ENCODE peak calls at places on chromosomes 16 and 17, in five cellular contexts. V, O, Y, H and B are unnamed samples.

GRCh38 chr16:87832759-87833502 is 36.4 kb downstream of the SLC7A5 start:
- DNase-seq in O (no peak), V (no peak), H (no peak), Y (no peak), B (no peak)

GRCh38 chr17:50593321-50593720 is 32.8 kb downstream of the CACNA1G start:
- DNase-seq in H (no peak), O (no peak), V (peak; percentile 34), Y (no peak), B (no peak)

GRCh38 chr17:57758654-57759053 is 13.6 kb upstream of the CCDC182 start:
- DNase-seq in V (no peak), O (no peak), Y (no peak), H (no peak), B (no peak)

GRCh38 chr16:4698321-4699029 is 5.1 kb downstream of the NUDT16L1 start:
- DNase-seq in O (no peak), Y (no peak), H (peak; percentile 18), V (no peak), B (no peak)

GRCh38 chr17:41537990-41538389 is 9.9 kb upstream of the KRT19 start:
- DNase-seq in H (no peak), V (peak; percentile 62), O (no peak), Y (no peak), B (no peak)

GRCh38 chr16:85991425-85991824 is 92.5 kb downstream of the IRF8 start:
- DNase-seq in H (no peak), O (no peak), Y (no peak), V (no peak), B (no peak)

GRCh38 chr17:82698974-82699442 is 510 bp upstream of the RAB40B start:
- DNase-seq in H (no peak), V (no peak), Y (no peak), O (no peak), B (no peak)

GRCh38 chr17:35666967-35667552 is 64.4 kb upstream of the RASL10B start:
- DNase-seq in O (no peak), Y (no peak), H (no peak), V (peak; percentile 9), B (no peak)

GRCh38 chr17:50270430-50271172 is 3.7 kb upstream of the TMEM92 start:
- DNase-seq in V (peak; percentile 92), Y (peak; percentile 52), O (no peak), H (no peak), B (peak; percentile 19)

GRCh38 chr16:70512456-70512855 is 10.9 kb downstream of the COG4 start:
- DNase-seq in H (no peak), O (no peak), Y (peak; percentile 18), V (peak; percentile 58), B (no peak)

GRCh38 chr17:63827801-63828221 is 348 bp upstream of the FTSJ3 start:
- DNase-seq in V (no peak), O (no peak), Y (no peak), H (no peak), B (no peak)

GRCh38 chr17:42272576-42272975 is 3.6 kb downstream of the STAT5B start:
- DNase-seq in O (no peak), H (no peak), Y (no peak), V (no peak), B (no peak)

GRCh38 chr16:75660726-75661302 is 13.2 kb downstream of the TERF2IP start:
- DNase-seq in H (no peak), O (no peak), Y (no peak), V (no peak), B (no peak)

GRCh38 chr16:50315346-50315997 is 49.1 kb downstream of the ADCY7 start:
- DNase-seq in H (no peak), V (no peak), Y (no peak), O (no peak), B (peak; percentile 19)

GRCh38 chr16:11236855-11237254 is 19.1 kb downstream of the SOCS1 start:
- DNase-seq in V (no peak), Y (no peak), O (no peak), H (no peak), B (no peak)

GRCh38 chr16:48381201-48381600 is 4.0 kb downstream of the SIAH1 start:
- DNase-seq in Y (no peak), H (no peak), V (peak; percentile 71), O (no peak), B (no peak)

GRCh38 chr17:43431741-43432523 is 33.1 kb downstream of the ARL4D start:
- DNase-seq in H (no peak), V (peak; percentile 42), O (no peak), Y (no peak), B (no peak)